ENCODE peak calls at places on chromosome 4, in ten cellular contexts. B is endodermal cell, C is lung, O is GM12864, Y is GM12865, F is fibroblast of the aortic adventitia, V is thyroid gland, X is PC-3, Z is SJSA1, G is right atrium auricular region. A is an unnamed sample.

GRCh38 chr4:141411936-141412335 is 191.2 kb downstream of the ZNF330 start:
- DNase-seq in F (no peak), Z (no peak), C (no peak), Y (no peak), G (no peak), B (no peak), V (no peak), O (no peak), X (no peak), A (no peak)

GRCh38 chr4:37562592-37562991 is 123.6 kb downstream of the RELL1 start:
- DNase-seq in V (no peak), B (no peak), O (no peak), X (peak; percentile 83), Y (no peak), Z (no peak), G (no peak), F (peak; percentile 25), C (no peak), A (no peak)

GRCh38 chr4:94695389-94695788 is 62.4 kb upstream of the BMPR1B start:
- DNase-seq in B (no peak), F (no peak), Y (no peak), Z (no peak), X (no peak), V (no peak), O (no peak), C (no peak), G (no peak), A (no peak)

GRCh38 chr4:176794151-176794550 is 1.4 kb upstream of the VEGFC start:
- DNase-seq in Z (peak; percentile 74), C (no peak), X (peak; percentile 91), F (peak; percentile 93), Y (no peak), V (no peak), B (no peak), G (no peak), O (no peak), A (no peak)

GRCh38 chr4:10623241-10623640 is 61.3 kb downstream of the CLNK start:
- DNase-seq in X (peak; percentile 50), G (no peak), O (no peak), F (peak; percentile 19), Y (no peak), C (no peak), B (no peak), V (no peak), Z (no peak), A (no peak)

GRCh38 chr4:114386637-114387233 is 211.9 kb upstream of the UGT8 start:
- DNase-seq in Z (peak; percentile 47), X (peak; percentile 55), Y (peak; percentile 53), O (no peak), V (no peak), B (no peak), C (no peak), F (peak; percentile 67), G (no peak), A (peak; percentile 24)

GRCh38 chr4:150078041-150078995 is at the start of gene DCLK2:
- DNase-seq in C (peak; percentile 72), X (peak; percentile 50), G (peak; percentile 64), Y (no peak), Z (peak; percentile 77), B (peak; percentile 86), F (peak; percentile 92), V (peak; percentile 83), O (no peak), A (no peak)

GRCh38 chr4:172362569-172362968 is 549.4 kb downstream of the GALNTL6 start:
- DNase-seq in F (no peak), G (no peak), C (no peak), X (no peak), Z (no peak), Y (no peak), B (no peak), V (no peak), O (no peak), A (no peak)

GRCh38 chr4:140851032-140851636 is 94.9 kb upstream of the TBC1D9 start:
- DNase-seq in O (peak; percentile 41), Z (peak; percentile 48), Y (peak; percentile 76), V (peak; percentile 32), C (peak; percentile 54), X (peak; percentile 83), F (peak; percentile 80), G (no peak), B (peak; percentile 78), A (peak; percentile 62)

GRCh38 chr4:161577604-161578301 is 586.0 kb downstream of the FSTL5 start:
- DNase-seq in G (no peak), Z (peak; percentile 16), C (no peak), V (no peak), B (no peak), Y (no peak), X (peak; percentile 57), O (no peak), F (no peak), A (no peak)

DNA sequence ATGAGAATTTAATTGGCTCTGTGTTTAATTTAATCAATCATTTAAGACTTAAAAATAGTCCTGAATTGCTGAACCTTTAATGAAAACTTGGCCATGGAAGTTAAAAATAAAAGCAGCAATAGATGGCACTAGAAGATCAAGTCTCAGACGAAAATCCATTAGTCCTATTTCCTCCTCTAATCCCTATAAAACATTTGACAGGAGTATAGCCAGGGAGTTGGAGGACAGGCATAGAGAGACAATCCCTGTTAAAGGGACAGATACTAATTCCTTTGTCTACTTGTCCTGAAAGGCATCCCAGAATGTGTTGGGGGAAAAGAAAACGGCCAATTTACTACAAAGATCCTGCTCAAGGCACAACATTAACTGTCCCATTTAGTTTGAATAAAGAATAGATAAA is 276.3 kb upstream of the TACR3 start:
- DNase-seq in V (no peak), X (peak; percentile 25), G (no peak), Y (no peak), F (no peak), B (peak; percentile 42), O (no peak), Z (peak; percentile 28), C (no peak), A (no peak)
- H3K4me3 ChIP-seq in V (no peak overlapping the region), X (peak overlapping the region; percentile 26), G (no peak overlapping the region), Y (no peak overlapping the region), F (no peak overlapping the region), B (peak overlapping the region; percentile 61), O (no peak overlapping the region), Z (no peak overlapping the region), C (no peak overlapping the region), A (no peak overlapping the region)

GRCh38 chr4:122577808-122578781 is 42.8 kb downstream of the IL21 start:
- DNase-seq in F (peak; percentile 53), Z (peak; percentile 27), G (no peak), V (peak; percentile 18), X (peak; percentile 75), O (no peak), C (no peak), B (peak; percentile 82), Y (peak; percentile 55), A (peak; percentile 100)
- H3K4me3 ChIP-seq in F (no peak overlapping the region), Z (no peak overlapping the region), G (no peak overlapping the region), V (no peak overlapping the region), X (no peak overlapping the region), O (no peak overlapping the region), C (no peak overlapping the region), B (no peak overlapping the region), Y (no peak overlapping the region), A (peak overlapping the region; percentile 28)

GRCh38 chr4:3369781-3370660 is 71.7 kb upstream of the HGFAC start:
- DNase-seq in O (no peak), F (peak; percentile 87), Z (peak; percentile 86), G (peak; percentile 69), X (peak; percentile 6), C (no peak), V (no peak), Y (peak; percentile 62), B (peak; percentile 82), A (peak; percentile 90)
- H3K4me3 ChIP-seq in O (no peak overlapping the region), F (peak overlapping the region; percentile 54), Z (peak overlapping the region; percentile 49), G (peak overlapping the region; percentile 11), X (no peak overlapping the region), C (no peak overlapping the region), V (no peak overlapping the region), Y (no peak overlapping the region), B (no peak overlapping the region), A (peak overlapping the region; percentile 45)

GRCh38 chr4:77196866-77197265 is 39.9 kb downstream of the CCNG2 start:
- DNase-seq in C (no peak), F (no peak), B (no peak), V (no peak), Z (no peak), G (no peak), X (no peak), O (peak; percentile 37), Y (peak; percentile 48), A (no peak)

GRCh38 chr4:77194989-77195388 is 38.0 kb downstream of the CCNG2 start:
- DNase-seq in O (no peak), B (no peak), Z (no peak), C (no peak), Y (no peak), G (no peak), F (no peak), X (no peak), V (no peak), A (no peak)

GRCh38 chr4:77199276-77199675 is 42.3 kb downstream of the CCNG2 start:
- DNase-seq in Z (no peak), B (no peak), V (no peak), Y (no peak), O (no peak), X (no peak), C (no peak), F (no peak), G (no peak), A (no peak)

GRCh38 chr4:77199701-77200100 is 42.7 kb downstream of the CCNG2 start:
- DNase-seq in V (no peak), X (no peak), Z (no peak), B (no peak), Y (no peak), C (no peak), G (no peak), F (no peak), O (no peak), A (no peak)

GRCh38 chr4:77197361-77197760 is 40.4 kb downstream of the CCNG2 start:
- DNase-seq in F (no peak), G (no peak), O (no peak), X (no peak), B (no peak), V (no peak), Z (no peak), C (no peak), Y (no peak), A (no peak)
- H3K4me3 ChIP-seq in F (no peak overlapping the region), G (no peak overlapping the region), O (no peak overlapping the region), X (no peak overlapping the region), B (no peak overlapping the region), V (no peak overlapping the region), Z (no peak overlapping the region), C (no peak overlapping the region), Y (no peak overlapping the region), A (no peak overlapping the region)

GRCh38 chr4:23875317-23875716 is 14.5 kb downstream of the PPARGC1A start:
- DNase-seq in G (no peak), B (no peak), V (no peak), C (no peak), O (no peak), X (no peak), Z (no peak), Y (no peak), F (no peak), A (no peak)
- H3K4me3 ChIP-seq in G (no peak overlapping the region), B (no peak overlapping the region), V (no peak overlapping the region), C (no peak overlapping the region), O (no peak overlapping the region), X (no peak overlapping the region), Z (no peak overlapping the region), Y (no peak overlapping the region), F (no peak overlapping the region), A (no peak overlapping the region)

GRCh38 chr4:103075435-103075893 is 1.1 kb downstream of the SLC9B2 start:
- DNase-seq in Z (peak; percentile 42), O (no peak), C (no peak), F (peak; percentile 45), V (no peak), Y (peak; percentile 15), G (no peak), X (peak; percentile 10), B (no peak), A (no peak)
- H3K4me3 ChIP-seq in Z (peak overlapping the region; percentile 73), O (peak overlapping the region; percentile 90), C (peak overlapping the region; percentile 84), F (peak overlapping the region; percentile 77), V (peak overlapping the region; percentile 66), Y (peak overlapping the region; percentile 95), G (peak overlapping the region; percentile 45), X (peak overlapping the region; percentile 88), B (peak overlapping the region; percentile 76), A (peak overlapping the region; percentile 62)

GRCh38 chr4:153809307-153809706 is 20.4 kb upstream of the SFRP2 start:
- DNase-seq in G (no peak), F (no peak), Y (peak; percentile 55), B (no peak), X (no peak), V (no peak), Z (no peak), O (no peak), C (no peak), A (peak; percentile 69)
- H3K4me3 ChIP-seq in G (no peak overlapping the region), F (no peak overlapping the region), Y (no peak overlapping the region), B (no peak overlapping the region), X (no peak overlapping the region), V (no peak overlapping the region), Z (no peak overlapping the region), O (no peak overlapping the region), C (no peak overlapping the region), A (no peak overlapping the region)